ENCODE peak calls at places on chromosomes 6 and 20, in six cellular contexts. K is adrenal gland, S is lower lobe of right lung, E is dorsolateral prefrontal cortex, X is pancreas, I is PC-9. U is an unnamed sample.

GRCh38 chr20:15925376-15925775 is 647.9 kb downstream of the KIF16B start:
- DNase-seq in K (no peak), S (no peak), E (no peak), X (no peak), I (peak), U (no peak)

GRCh38 chr6:45988635-45989034 is 27.0 kb downstream of the CLIC5 start:
- DNase-seq in K (no peak), S (no peak), E (no peak), X (no peak), I (no peak), U (no peak)

GRCh38 chr20:32231245-32231644 is 23.6 kb downstream of the POFUT1 start:
- DNase-seq in K (no peak), S (no peak), E (no peak), X (no peak), I (no peak), U (no peak)

GRCh38 chr6:53635322-53635721 is 30.2 kb downstream of the KLHL31 start:
- DNase-seq in K (no peak), S (no peak), E (no peak), X (no peak), I (no peak), U (no peak)

GRCh38 chr20:17710379-17711305 is 10.9 kb downstream of the BANF2 start:
- DNase-seq in K (no peak), S (no peak), E (no peak), X (peak), I (no peak), U (no peak)

GRCh38 chr6:80457044-80457933 is 350.8 kb downstream of the BCKDHB start:
- DNase-seq in K (peak), S (peak), E (peak), X (peak), I (peak), U (no peak)

GRCh38 chr6:18528084-18528743 is 141.1 kb downstream of the RNF144B start:
- DNase-seq in K (no peak), S (no peak), E (no peak), X (no peak), I (no peak), U (no peak)

GRCh38 chr20:2619961-2620595 is 32.4 kb upstream of the NOP56 start:
- DNase-seq in K (no peak), S (no peak), E (no peak), X (no peak), I (no peak), U (no peak)

GRCh38 chr6:141562181-141562800 is 570.4 kb upstream of the GJE1 start:
- DNase-seq in K (peak), S (peak), E (no peak), X (no peak), I (no peak), U (peak)

GRCh38 chr20:47320990-47321805 is 35.3 kb downstream of the ZMYND8 start:
- DNase-seq in K (no peak), S (no peak), E (no peak), X (peak), I (peak), U (no peak)

GRCh38 chr6:47000842-47001241 is 41.3 kb downstream of the ADGRF1 start:
- DNase-seq in K (no peak), S (no peak), E (no peak), X (no peak), I (peak), U (no peak)

GRCh38 chr6:158970640-158971291 is 29.2 kb downstream of the RSPH3 start:
- DNase-seq in K (peak), S (no peak), E (no peak), X (peak), I (no peak), U (no peak)

GRCh38 chr6:166308769-166309589 is 787 bp upstream of the PRR18 start:
- DNase-seq in K (no peak), S (no peak), E (peak), X (no peak), I (no peak), U (no peak)

GRCh38 chr20:53331151-53331973 is 262.3 kb downstream of the ZNF217 start:
- DNase-seq in K (peak), S (no peak), E (no peak), X (no peak), I (no peak), U (no peak)

GRCh38 chr6:155301867-155302266 is 12.4 kb downstream of the TFB1M start:
- DNase-seq in K (no peak), S (no peak), E (no peak), X (no peak), I (no peak), U (no peak)

GRCh38 chr6:121780325-121781313 is 345.2 kb downstream of the GJA1 start:
- DNase-seq in K (peak), S (peak), E (peak), X (peak), I (no peak), U (no peak)

GRCh38 chr6:149910721-149911151 is 12.2 kb downstream of the RAET1G start:
- DNase-seq in K (peak), S (no peak), E (no peak), X (no peak), I (no peak), U (no peak)

GRCh38 chr20:53834044-53834442 is 236.4 kb downstream of the BCAS1 start:
- DNase-seq in K (no peak), S (no peak), E (no peak), X (no peak), I (no peak), U (no peak)

GRCh38 chr20:4682682-4683081 is 39.0 kb upstream of the PRND start:
- DNase-seq in K (no peak), S (no peak), E (no peak), X (no peak), I (no peak), U (no peak)

GRCh38 chr6:116265081-116265829 is 11.4 kb upstream of the TSPYL4 start:
- DNase-seq in K (no peak), S (no peak), E (no peak), X (no peak), I (no peak), U (no peak)

GRCh38 chr20:59253325-59253724 is 47.1 kb upstream of the EDN3 start:
- DNase-seq in K (no peak), S (no peak), E (no peak), X (no peak), I (no peak), U (peak)

GRCh38 chr6:134316733-134317431 is 1.0 kb downstream of the SGK1 start:
- DNase-seq in K (no peak), S (no peak), E (no peak), X (no peak), I (no peak), U (no peak)

GRCh38 chr20:13220857-13221297 is at the start of gene ISM1:
- DNase-seq in K (peak), S (peak), E (no peak), X (peak), I (no peak), U (peak)

GRCh38 chr6:41636803-41637178 is 1.5 kb upstream of the MDFI start:
- DNase-seq in K (peak), S (peak), E (no peak), X (peak), I (peak), U (no peak)

GRCh38 chr6:153231048-153231635 is 100.1 kb upstream of the RGS17 start:
- DNase-seq in K (peak), S (peak), E (peak), X (peak), I (no peak), U (no peak)

GRCh38 chr20:58045156-58045555 is 183.3 kb downstream of the ANKRD60 start:
- DNase-seq in K (no peak), S (no peak), E (no peak), X (no peak), I (no peak), U (no peak)

GRCh38 chr6:62652692-62653328 is 366.8 kb upstream of the KHDRBS2 start:
- DNase-seq in K (no peak), S (no peak), E (no peak), X (no peak), I (no peak), U (no peak)

GRCh38 chr6:11975353-11975977 is 36.6 kb upstream of the HIVEP1 start:
- DNase-seq in K (peak), S (peak), E (no peak), X (no peak), I (no peak), U (no peak)

GRCh38 chr6:145688493-145688905 is 46.8 kb downstream of the EPM2A start:
- DNase-seq in K (no peak), S (no peak), E (no peak), X (no peak), I (no peak), U (no peak)

GRCh38 chr6:153538491-153538890 is 407.4 kb upstream of the RGS17 start:
- DNase-seq in K (no peak), S (no peak), E (no peak), X (no peak), I (no peak), U (no peak)

GRCh38 chr20:31894980-31895675 is 24.7 kb downstream of the TTLL9 start:
- DNase-seq in K (peak), S (peak), E (no peak), X (no peak), I (no peak), U (no peak)

GRCh38 chr6:125102411-125102810 is 51.2 kb upstream of the TPD52L1 start:
- DNase-seq in K (no peak), S (no peak), E (no peak), X (no peak), I (no peak), U (no peak)

GRCh38 chr20:25310921-25311728 is 63.2 kb downstream of the PYGB start:
- DNase-seq in K (peak), S (peak), E (no peak), X (no peak), I (peak), U (no peak)

GRCh38 chr6:131792091-131792496 is 15.7 kb upstream of the ENPP1 start:
- DNase-seq in K (no peak), S (no peak), E (no peak), X (no peak), I (no peak), U (no peak)

GRCh38 chr6:16130437-16130891 is 1.6 kb downstream of the MYLIP start:
- DNase-seq in K (no peak), S (no peak), E (no peak), X (no peak), I (peak), U (no peak)

GRCh38 chr20:49916146-49917002 is 1.0 kb upstream of the SPATA2 start:
- DNase-seq in K (no peak), S (no peak), E (no peak), X (peak), I (peak), U (no peak)

GRCh38 chr6:131258816-131259476 is 123.7 kb downstream of the AKAP7 start:
- DNase-seq in K (peak), S (no peak), E (no peak), X (peak), I (peak), U (no peak)

GRCh38 chr6:14727494-14728395 is 518.1 kb upstream of the JARID2 start:
- DNase-seq in K (peak), S (no peak), E (no peak), X (no peak), I (no peak), U (no peak)

GRCh38 chr6:14729186-14729871 is 516.5 kb upstream of the JARID2 start:
- DNase-seq in K (no peak), S (no peak), E (no peak), X (no peak), I (no peak), U (no peak)

GRCh38 chr6:14726816-14727493 is 518.9 kb upstream of the JARID2 start:
- DNase-seq in K (no peak), S (no peak), E (no peak), X (no peak), I (no peak), U (no peak)

GRCh38 chr6:14730654-14731053 is 515.2 kb upstream of the JARID2 start:
- DNase-seq in K (no peak), S (no peak), E (no peak), X (no peak), I (no peak), U (no peak)

DNA sequence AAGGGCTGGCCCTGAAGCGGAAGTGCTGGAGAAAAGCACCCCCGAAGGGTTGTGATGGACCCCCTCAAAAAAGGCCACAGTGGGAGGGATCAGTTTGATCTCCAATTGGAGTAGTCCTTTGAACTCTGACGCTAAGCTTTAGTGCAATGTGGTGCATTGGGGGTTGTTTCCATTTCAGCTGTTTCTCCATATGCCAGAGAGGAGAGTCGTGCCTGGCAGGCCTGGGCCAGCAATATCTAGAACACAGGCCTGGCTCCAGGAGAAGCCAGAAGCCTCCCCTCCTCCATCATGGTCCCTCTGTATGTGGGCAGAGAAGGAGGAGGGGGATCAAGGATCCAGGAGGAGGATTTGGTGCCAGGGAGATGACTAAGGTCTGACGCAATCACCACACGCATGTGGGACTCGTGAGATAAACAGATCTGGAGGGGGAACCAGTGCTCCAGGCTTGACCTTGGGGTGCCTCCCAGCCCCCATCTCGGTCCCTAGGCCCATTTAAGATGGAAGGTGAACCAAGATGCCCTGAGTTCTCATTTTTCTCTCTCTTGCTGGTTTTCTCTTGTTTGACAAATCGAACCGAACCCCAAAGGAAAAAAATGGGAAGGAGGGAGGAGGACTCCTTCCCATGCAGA is 517.4 kb upstream of the JARID2 start:
- DNase-seq in K (peak), S (peak), E (no peak), X (no peak), I (no peak), U (peak)
- H3K27ac ChIP-seq in K (peak), S (peak), E (no peak), X (no peak), I (no peak), U (no peak)

GRCh38 chr6:55964136-55964535 is 88.7 kb upstream of the BMP5 start:
- DNase-seq in K (no peak), S (no peak), E (peak), X (no peak), I (no peak), U (no peak)

GRCh38 chr6:55957961-55958422 is 82.6 kb upstream of the BMP5 start:
- DNase-seq in K (no peak), S (no peak), E (no peak), X (no peak), I (no peak), U (no peak)

GRCh38 chr6:55958790-55959189 is 83.4 kb upstream of the BMP5 start:
- DNase-seq in K (no peak), S (no peak), E (no peak), X (no peak), I (no peak), U (no peak)

GRCh38 chr6:55960344-55960743 is 85.0 kb upstream of the BMP5 start:
- DNase-seq in K (no peak), S (no peak), E (no peak), X (no peak), I (no peak), U (no peak)

GRCh38 chr6:55963301-55963700 is 87.9 kb upstream of the BMP5 start:
- DNase-seq in K (no peak), S (no peak), E (no peak), X (no peak), I (no peak), U (no peak)
- TF ChIP-seq CTCF in K (no peak), S (no peak), E (no peak), X (no peak), I (no peak), U (no peak)

DNA sequence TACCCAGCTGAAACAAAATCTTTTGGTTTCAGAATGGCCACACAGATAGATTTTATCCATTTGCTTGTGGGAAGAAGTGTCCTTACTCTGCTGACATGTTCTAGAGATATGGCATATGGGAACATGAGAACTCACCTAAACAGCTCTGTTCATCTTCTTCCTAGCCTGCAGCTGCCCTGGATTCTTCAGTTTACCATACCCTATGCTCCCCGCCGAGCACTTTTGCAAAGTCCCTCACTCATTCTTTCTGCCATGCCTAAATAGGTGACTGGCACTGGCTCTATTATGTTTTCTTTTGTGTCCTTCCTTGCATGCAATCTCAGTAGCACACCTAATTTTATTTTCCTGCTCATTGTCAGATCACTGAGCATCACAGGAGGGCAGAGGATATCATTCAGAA is 293.7 kb upstream of the RSPO3 start:
- DNase-seq in K (no peak), S (no peak), E (no peak), X (no peak), I (no peak), U (no peak)
- H3K27ac ChIP-seq in K (no peak), S (no peak), E (no peak), X (no peak), I (no peak), U (no peak)

GRCh38 chr20:44606725-44607441 is 24.5 kb downstream of the PKIG start:
- DNase-seq in K (no peak), S (no peak), E (no peak), X (no peak), I (no peak), U (no peak)

GRCh38 chr20:44600301-44600700 is 17.9 kb downstream of the PKIG start:
- DNase-seq in K (no peak), S (no peak), E (no peak), X (no peak), I (no peak), U (no peak)

GRCh38 chr20:44601801-44602204 is 19.4 kb downstream of the PKIG start:
- DNase-seq in K (peak), S (no peak), E (no peak), X (no peak), I (no peak), U (no peak)

GRCh38 chr20:44600758-44601562 is 18.6 kb downstream of the PKIG start:
- DNase-seq in K (peak), S (no peak), E (no peak), X (no peak), I (no peak), U (no peak)

GRCh38 chr20:44603327-44603726 is 20.9 kb downstream of the PKIG start:
- DNase-seq in K (no peak), S (no peak), E (no peak), X (no peak), I (no peak), U (no peak)
- TF ChIP-seq CTCF in K (no peak), S (no peak), E (no peak), X (no peak), I (no peak), U (no peak)

GRCh38 chr6:6724319-6725119 is 136.0 kb downstream of the LY86 start:
- DNase-seq in K (peak), S (peak), E (peak), X (peak), I (no peak), U (peak)

GRCh38 chr6:6723792-6724318 is 135.3 kb downstream of the LY86 start:
- DNase-seq in K (no peak), S (no peak), E (no peak), X (no peak), I (no peak), U (no peak)

GRCh38 chr6:6723316-6723715 is 134.8 kb downstream of the LY86 start:
- DNase-seq in K (no peak), S (no peak), E (no peak), X (no peak), I (no peak), U (no peak)

GRCh38 chr6:6721606-6722005 is 133.1 kb downstream of the LY86 start:
- DNase-seq in K (no peak), S (no peak), E (no peak), X (no peak), I (no peak), U (no peak)

DNA sequence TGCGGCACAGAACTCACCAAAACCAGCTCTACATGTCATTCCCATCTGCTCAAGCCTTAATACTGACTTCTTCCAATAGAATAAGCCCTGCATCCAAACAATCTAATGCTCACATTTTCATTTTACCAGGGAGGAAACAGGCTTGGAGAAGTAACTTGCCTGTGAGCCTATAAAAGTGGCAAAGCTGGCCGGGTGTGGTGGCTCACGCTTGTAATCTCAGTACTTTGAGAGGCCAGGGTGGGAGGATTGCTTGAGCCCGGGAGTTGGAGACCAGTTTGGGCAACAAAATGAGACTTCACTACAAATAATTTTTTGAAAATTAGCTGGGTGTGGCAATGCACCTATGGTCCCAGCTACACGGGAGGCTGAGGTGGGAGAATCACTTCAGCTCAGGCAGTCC is 133.7 kb downstream of the LY86 start:
- DNase-seq in K (no peak), S (no peak), E (no peak), X (no peak), I (no peak), U (no peak)
- H3K27ac ChIP-seq in K (no peak), S (peak), E (no peak), X (peak), I (no peak), U (no peak)

DNA sequence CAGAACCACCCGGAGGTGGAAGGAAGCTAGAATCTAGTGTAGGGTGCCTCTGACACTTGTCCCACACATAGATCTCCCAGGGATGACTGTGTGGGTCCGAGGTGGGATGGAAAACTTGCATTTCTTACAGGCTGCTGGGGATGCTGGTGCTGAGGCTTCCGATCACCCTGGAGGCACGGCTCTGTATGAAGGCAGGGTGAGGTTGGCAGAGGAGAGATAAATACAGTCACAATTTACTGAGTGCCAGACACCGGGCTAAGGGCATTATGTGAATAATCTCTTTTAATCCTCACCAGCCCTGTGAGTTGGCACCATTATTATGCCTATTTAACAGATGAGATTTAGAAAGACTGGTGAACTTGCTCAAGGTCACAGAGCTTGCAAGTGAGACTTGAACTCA is 250.2 kb upstream of the RREB1 start:
- DNase-seq in K (no peak), S (no peak), E (no peak), X (no peak), I (no peak), U (no peak)
- TF ChIP-seq CTCF in K (no peak), S (no peak), E (no peak), X (no peak), I (no peak), U (no peak)

GRCh38 chr20:23540624-23541023 is 27.7 kb downstream of the CST9L start:
- DNase-seq in K (no peak), S (no peak), E (no peak), X (no peak), I (peak), U (no peak)

GRCh38 chr20:23544133-23544532 is 24.2 kb downstream of the CST9L start:
- DNase-seq in K (no peak), S (no peak), E (no peak), X (no peak), I (peak), U (no peak)

GRCh38 chr20:23537030-23537429 is 31.3 kb downstream of the CST9L start:
- DNase-seq in K (no peak), S (no peak), E (no peak), X (no peak), I (no peak), U (no peak)

GRCh38 chr20:23536601-23537000 is 31.7 kb downstream of the CST9L start:
- DNase-seq in K (no peak), S (no peak), E (no peak), X (no peak), I (peak), U (no peak)

GRCh38 chr20:23541330-23541729 is 27.0 kb downstream of the CST9L start:
- DNase-seq in K (no peak), S (no peak), E (no peak), X (no peak), I (peak), U (no peak)
- H3K27ac ChIP-seq in K (no peak), S (no peak), E (no peak), X (no peak), I (no peak), U (no peak)

U was measured in CD8-positive, alpha-beta T cell.